ENCODE peak calls at places on chromosomes 4 and X, in seven cellular contexts. One of them, this sample, is unnamed.

GRCh38 chr4:151052785-151053184 is 37.7 kb upstream of the LRBA start:
- DNase-seq in sigmoid colon: no peak
- DNase-seq in right cardiac atrium: no peak
- DNase-seq in pancreas: no peak
- DNase-seq in cardiac muscle cell: no peak
- DNase-seq in CD8-positive, alpha-beta T cell: no peak
- DNase-seq in ovary: no peak
- DNase-seq in this sample: no peak

GRCh38 chr4:109588176-109588575 is 28.1 kb downstream of the MCUB start:
- DNase-seq in sigmoid colon: no peak
- DNase-seq in right cardiac atrium: no peak
- DNase-seq in pancreas: no peak
- DNase-seq in cardiac muscle cell: no peak
- DNase-seq in CD8-positive, alpha-beta T cell: peak
- DNase-seq in ovary: no peak
- DNase-seq in this sample: no peak

GRCh38 chr4:149708513-149709175 is 107.0 kb downstream of the IQCM start:
- DNase-seq in sigmoid colon: no peak
- DNase-seq in right cardiac atrium: no peak
- DNase-seq in pancreas: no peak
- DNase-seq in cardiac muscle cell: no peak
- DNase-seq in CD8-positive, alpha-beta T cell: no peak
- DNase-seq in ovary: no peak
- DNase-seq in this sample: no peak

GRCh38 chrX:120236676-120237460 is 13.7 kb upstream of the ZBTB33 start:
- DNase-seq in sigmoid colon: no peak
- DNase-seq in right cardiac atrium: no peak
- DNase-seq in pancreas: no peak
- DNase-seq in cardiac muscle cell: no peak
- DNase-seq in CD8-positive, alpha-beta T cell: no peak
- DNase-seq in ovary: no peak
- DNase-seq in this sample: no peak

GRCh38 chrX:140764401-140764919 is 54.9 kb downstream of the LINC00632 start:
- DNase-seq in sigmoid colon: peak
- DNase-seq in right cardiac atrium: peak
- DNase-seq in pancreas: peak
- DNase-seq in cardiac muscle cell: peak
- DNase-seq in CD8-positive, alpha-beta T cell: no peak
- DNase-seq in ovary: peak
- DNase-seq in this sample: no peak

GRCh38 chr4:2827874-2828751 is 15.5 kb upstream of the ADD1 start:
- DNase-seq in sigmoid colon: peak
- DNase-seq in right cardiac atrium: peak
- DNase-seq in pancreas: peak
- DNase-seq in cardiac muscle cell: no peak
- DNase-seq in CD8-positive, alpha-beta T cell: no peak
- DNase-seq in ovary: no peak
- DNase-seq in this sample: no peak

GRCh38 chr4:175705407-175705806 is 106.7 kb downstream of the GPM6A start:
- DNase-seq in sigmoid colon: peak
- DNase-seq in right cardiac atrium: peak
- DNase-seq in pancreas: no peak
- DNase-seq in cardiac muscle cell: peak
- DNase-seq in CD8-positive, alpha-beta T cell: no peak
- DNase-seq in ovary: no peak
- DNase-seq in this sample: no peak

GRCh38 chrX:154597221-154597620 is 12.3 kb downstream of the CTAG1A start:
- DNase-seq in sigmoid colon: no peak
- DNase-seq in right cardiac atrium: no peak
- DNase-seq in pancreas: no peak
- DNase-seq in cardiac muscle cell: no peak
- DNase-seq in CD8-positive, alpha-beta T cell: no peak
- DNase-seq in ovary: peak
- DNase-seq in this sample: no peak

GRCh38 chr4:99210789-99211188 is 8.3 kb downstream of the ADH6 start:
- DNase-seq in sigmoid colon: no peak
- DNase-seq in right cardiac atrium: no peak
- DNase-seq in pancreas: no peak
- DNase-seq in cardiac muscle cell: no peak
- DNase-seq in CD8-positive, alpha-beta T cell: no peak
- DNase-seq in ovary: no peak
- DNase-seq in this sample: no peak

GRCh38 chr4:98794565-98795205 is 134.2 kb downstream of the EIF4E start:
- DNase-seq in sigmoid colon: no peak
- DNase-seq in right cardiac atrium: no peak
- DNase-seq in pancreas: no peak
- DNase-seq in cardiac muscle cell: peak
- DNase-seq in CD8-positive, alpha-beta T cell: no peak
- DNase-seq in ovary: no peak
- DNase-seq in this sample: no peak

GRCh38 chr4:97238956-97239698 is 904.1 kb downstream of the STPG2 start:
- DNase-seq in sigmoid colon: no peak
- DNase-seq in right cardiac atrium: no peak
- DNase-seq in pancreas: no peak
- DNase-seq in cardiac muscle cell: no peak
- DNase-seq in CD8-positive, alpha-beta T cell: no peak
- DNase-seq in ovary: no peak
- DNase-seq in this sample: no peak

GRCh38 chrX:108160309-108160708 is 68.7 kb downstream of the ATG4A start:
- DNase-seq in sigmoid colon: no peak
- DNase-seq in right cardiac atrium: no peak
- DNase-seq in pancreas: no peak
- DNase-seq in cardiac muscle cell: no peak
- DNase-seq in CD8-positive, alpha-beta T cell: no peak
- DNase-seq in ovary: no peak
- DNase-seq in this sample: no peak

GRCh38 chrX:112687189-112687691 is 7.5 kb upstream of the LHFPL1 start:
- DNase-seq in sigmoid colon: no peak
- DNase-seq in right cardiac atrium: no peak
- DNase-seq in pancreas: no peak
- DNase-seq in cardiac muscle cell: no peak
- DNase-seq in CD8-positive, alpha-beta T cell: no peak
- DNase-seq in ovary: no peak
- DNase-seq in this sample: no peak

GRCh38 chrX:154444001-154444754 is at the start of gene FAM50A:
- DNase-seq in sigmoid colon: peak
- DNase-seq in right cardiac atrium: peak
- DNase-seq in pancreas: peak
- DNase-seq in cardiac muscle cell: peak
- DNase-seq in CD8-positive, alpha-beta T cell: peak
- DNase-seq in ovary: peak
- DNase-seq in this sample: peak

GRCh38 chr4:180333156-180333555 is 1910.0 kb upstream of the TENM3 start:
- DNase-seq in sigmoid colon: no peak
- DNase-seq in right cardiac atrium: no peak
- DNase-seq in pancreas: no peak
- DNase-seq in cardiac muscle cell: no peak
- DNase-seq in CD8-positive, alpha-beta T cell: no peak
- DNase-seq in ovary: no peak
- DNase-seq in this sample: no peak

GRCh38 chrX:112753116-112753515 is 73.4 kb upstream of the LHFPL1 start:
- DNase-seq in sigmoid colon: no peak
- DNase-seq in right cardiac atrium: no peak
- DNase-seq in pancreas: no peak
- DNase-seq in cardiac muscle cell: no peak
- DNase-seq in CD8-positive, alpha-beta T cell: no peak
- DNase-seq in ovary: no peak
- DNase-seq in this sample: no peak

GRCh38 chr4:128471576-128471975 is 184.0 kb upstream of the PGRMC2 start:
- DNase-seq in sigmoid colon: no peak
- DNase-seq in right cardiac atrium: no peak
- DNase-seq in pancreas: no peak
- DNase-seq in cardiac muscle cell: no peak
- DNase-seq in CD8-positive, alpha-beta T cell: no peak
- DNase-seq in ovary: no peak
- DNase-seq in this sample: no peak

GRCh38 chrX:15855562-15856256 is 1.1 kb upstream of the AP1S2 start:
- DNase-seq in sigmoid colon: no peak
- DNase-seq in right cardiac atrium: no peak
- DNase-seq in pancreas: no peak
- DNase-seq in cardiac muscle cell: no peak
- DNase-seq in CD8-positive, alpha-beta T cell: no peak
- DNase-seq in ovary: no peak
- DNase-seq in this sample: no peak

GRCh38 chrX:152204919-152205318 is 66.5 kb upstream of the MAGEA10 start:
- DNase-seq in sigmoid colon: no peak
- DNase-seq in right cardiac atrium: no peak
- DNase-seq in pancreas: no peak
- DNase-seq in cardiac muscle cell: no peak
- DNase-seq in CD8-positive, alpha-beta T cell: no peak
- DNase-seq in ovary: no peak
- DNase-seq in this sample: no peak

GRCh38 chr4:25107827-25108516 is 52.3 kb downstream of the SEPSECS start:
- DNase-seq in sigmoid colon: no peak
- DNase-seq in right cardiac atrium: peak
- DNase-seq in pancreas: no peak
- DNase-seq in cardiac muscle cell: no peak
- DNase-seq in CD8-positive, alpha-beta T cell: no peak
- DNase-seq in ovary: no peak
- DNase-seq in this sample: no peak

GRCh38 chr4:118968813-118969212 is 80.2 kb downstream of the SYNPO2 start:
- DNase-seq in sigmoid colon: no peak
- DNase-seq in right cardiac atrium: no peak
- DNase-seq in pancreas: no peak
- DNase-seq in cardiac muscle cell: no peak
- DNase-seq in CD8-positive, alpha-beta T cell: no peak
- DNase-seq in ovary: no peak
- DNase-seq in this sample: no peak

GRCh38 chr4:92406488-92406887 is 102.7 kb downstream of the GRID2 start:
- DNase-seq in sigmoid colon: no peak
- DNase-seq in right cardiac atrium: no peak
- DNase-seq in pancreas: no peak
- DNase-seq in cardiac muscle cell: no peak
- DNase-seq in CD8-positive, alpha-beta T cell: no peak
- DNase-seq in ovary: no peak
- DNase-seq in this sample: no peak

GRCh38 chr4:3041192-3042142 is 32.9 kb downstream of the HTT-AS start:
- DNase-seq in sigmoid colon: peak
- DNase-seq in right cardiac atrium: peak
- DNase-seq in pancreas: peak
- DNase-seq in cardiac muscle cell: no peak
- DNase-seq in CD8-positive, alpha-beta T cell: peak
- DNase-seq in ovary: peak
- DNase-seq in this sample: peak

GRCh38 chr4:54231419-54232150 is 2.5 kb downstream of the PDGFRA start:
- DNase-seq in sigmoid colon: peak
- DNase-seq in right cardiac atrium: peak
- DNase-seq in pancreas: peak
- DNase-seq in cardiac muscle cell: peak
- DNase-seq in CD8-positive, alpha-beta T cell: no peak
- DNase-seq in ovary: peak
- DNase-seq in this sample: no peak

GRCh38 chr4:76655566-76656479 is 220.8 kb downstream of the SHROOM3 start:
- DNase-seq in sigmoid colon: no peak
- DNase-seq in right cardiac atrium: no peak
- DNase-seq in pancreas: no peak
- DNase-seq in cardiac muscle cell: no peak
- DNase-seq in CD8-positive, alpha-beta T cell: no peak
- DNase-seq in ovary: no peak
- DNase-seq in this sample: no peak

DNA sequence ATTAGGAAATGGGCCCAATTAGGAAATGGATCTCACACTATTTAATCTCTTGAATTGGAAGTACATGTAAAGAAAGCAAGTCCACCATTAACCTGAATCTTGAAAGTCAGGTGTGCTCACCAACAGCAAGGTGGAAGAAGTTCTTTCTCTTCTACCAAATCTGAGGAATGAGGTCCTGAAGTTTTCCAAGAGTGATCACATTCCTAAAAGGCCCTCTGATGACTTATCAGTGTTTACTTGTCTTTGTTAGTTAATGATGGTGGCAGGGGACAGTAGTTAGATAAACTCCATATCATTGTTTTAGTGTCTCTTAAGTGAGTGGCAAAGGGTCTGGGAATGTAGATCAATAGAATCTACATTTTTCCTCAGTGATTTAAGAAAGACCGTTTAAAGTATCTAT is 61.3 kb upstream of the APELA start:
- DNase-seq in sigmoid colon: no peak
- DNase-seq in right cardiac atrium: no peak
- DNase-seq in pancreas: no peak
- DNase-seq in cardiac muscle cell: no peak
- DNase-seq in CD8-positive, alpha-beta T cell: no peak
- DNase-seq in ovary: no peak
- DNase-seq in this sample: no peak
- H3K4me3 ChIP-seq in sigmoid colon: no peak
- H3K4me3 ChIP-seq in right cardiac atrium: no peak
- H3K4me3 ChIP-seq in pancreas: no peak
- H3K4me3 ChIP-seq in cardiac muscle cell: no peak
- H3K4me3 ChIP-seq in CD8-positive, alpha-beta T cell: no peak
- H3K4me3 ChIP-seq in ovary: no peak
- H3K4me3 ChIP-seq in this sample: no peak

GRCh38 chr4:183987529-183987946 is 82.4 kb downstream of the STOX2 start:
- DNase-seq in sigmoid colon: peak
- DNase-seq in right cardiac atrium: peak
- DNase-seq in pancreas: peak
- DNase-seq in cardiac muscle cell: peak
- DNase-seq in CD8-positive, alpha-beta T cell: no peak
- DNase-seq in ovary: peak
- DNase-seq in this sample: peak
- H3K4me3 ChIP-seq in sigmoid colon: peak
- H3K4me3 ChIP-seq in right cardiac atrium: peak
- H3K4me3 ChIP-seq in pancreas: peak
- H3K4me3 ChIP-seq in cardiac muscle cell: no peak
- H3K4me3 ChIP-seq in CD8-positive, alpha-beta T cell: no peak
- H3K4me3 ChIP-seq in ovary: peak
- H3K4me3 ChIP-seq in this sample: peak

GRCh38 chr4:41635441-41635840 is 97.5 kb downstream of the LIMCH1 start:
- DNase-seq in sigmoid colon: no peak
- DNase-seq in right cardiac atrium: no peak
- DNase-seq in pancreas: no peak
- DNase-seq in cardiac muscle cell: no peak
- DNase-seq in CD8-positive, alpha-beta T cell: no peak
- DNase-seq in ovary: no peak
- DNase-seq in this sample: no peak

GRCh38 chr4:41639291-41639690 is 101.3 kb downstream of the LIMCH1 start:
- DNase-seq in sigmoid colon: no peak
- DNase-seq in right cardiac atrium: no peak
- DNase-seq in pancreas: no peak
- DNase-seq in cardiac muscle cell: no peak
- DNase-seq in CD8-positive, alpha-beta T cell: no peak
- DNase-seq in ovary: no peak
- DNase-seq in this sample: no peak

GRCh38 chr4:41640905-41641304 is 102.9 kb downstream of the LIMCH1 start:
- DNase-seq in sigmoid colon: no peak
- DNase-seq in right cardiac atrium: no peak
- DNase-seq in pancreas: no peak
- DNase-seq in cardiac muscle cell: no peak
- DNase-seq in CD8-positive, alpha-beta T cell: no peak
- DNase-seq in ovary: no peak
- DNase-seq in this sample: no peak

GRCh38 chr4:41638806-41639205 is 100.8 kb downstream of the LIMCH1 start:
- DNase-seq in sigmoid colon: no peak
- DNase-seq in right cardiac atrium: no peak
- DNase-seq in pancreas: no peak
- DNase-seq in cardiac muscle cell: peak
- DNase-seq in CD8-positive, alpha-beta T cell: no peak
- DNase-seq in ovary: no peak
- DNase-seq in this sample: no peak

GRCh38 chr4:41638203-41638602 is 100.2 kb downstream of the LIMCH1 start:
- DNase-seq in sigmoid colon: no peak
- DNase-seq in right cardiac atrium: no peak
- DNase-seq in pancreas: no peak
- DNase-seq in cardiac muscle cell: no peak
- DNase-seq in CD8-positive, alpha-beta T cell: no peak
- DNase-seq in ovary: no peak
- DNase-seq in this sample: no peak
- H3K4me3 ChIP-seq in sigmoid colon: no peak
- H3K4me3 ChIP-seq in right cardiac atrium: no peak
- H3K4me3 ChIP-seq in pancreas: no peak
- H3K4me3 ChIP-seq in cardiac muscle cell: no peak
- H3K4me3 ChIP-seq in CD8-positive, alpha-beta T cell: no peak
- H3K4me3 ChIP-seq in ovary: no peak
- H3K4me3 ChIP-seq in this sample: no peak

GRCh38 chr4:62394751-62395150 is 1194.6 kb downstream of the ADGRL3 start:
- DNase-seq in sigmoid colon: no peak
- DNase-seq in right cardiac atrium: no peak
- DNase-seq in pancreas: no peak
- DNase-seq in cardiac muscle cell: no peak
- DNase-seq in CD8-positive, alpha-beta T cell: no peak
- DNase-seq in ovary: no peak
- DNase-seq in this sample: no peak
- H3K4me3 ChIP-seq in sigmoid colon: no peak
- H3K4me3 ChIP-seq in right cardiac atrium: no peak
- H3K4me3 ChIP-seq in pancreas: no peak
- H3K4me3 ChIP-seq in cardiac muscle cell: no peak
- H3K4me3 ChIP-seq in CD8-positive, alpha-beta T cell: no peak
- H3K4me3 ChIP-seq in ovary: no peak
- H3K4me3 ChIP-seq in this sample: no peak

This sample was measured in prostate gland.